ENCODE peak calls at places on chromosomes 7 and 10, in six cellular contexts. Q, V, I, Z, R and F are unnamed samples.

GRCh38 chr7:112995091-112995824 is 91.4 kb downstream of the GPR85 start:
- DNase-seq in Z (no peak), Q (no peak), I (no peak), V (no peak), R (no peak), F (no peak)

GRCh38 chr7:4603843-4604231 is 78.3 kb upstream of the FOXK1 start:
- DNase-seq in R (no peak), Q (no peak), V (no peak), Z (no peak), I (no peak), F (no peak)

GRCh38 chr10:15795000-15795792 is 65.1 kb downstream of the MINDY3 start:
- DNase-seq in R (no peak), Z (no peak), I (no peak), Q (no peak), V (no peak), F (no peak)

GRCh38 chr10:45197816-45198595 is 117.4 kb downstream of the OR13A1 start:
- DNase-seq in Q (no peak), Z (no peak), I (no peak), R (no peak), V (no peak), F (no peak)

GRCh38 chr7:106868364-106868763 is 3.3 kb downstream of the PIK3CG start:
- DNase-seq in I (no peak), Z (no peak), Q (no peak), V (no peak), R (no peak), F (no peak)

GRCh38 chr10:132929953-132930640 is 12.3 kb downstream of the CFAP46 start:
- DNase-seq in R (no peak), I (no peak), V (no peak), Q (no peak), Z (no peak), F (no peak)

GRCh38 chr7:40715053-40715430 is 580.2 kb downstream of the SUGCT start:
- DNase-seq in Q (no peak), Z (no peak), R (no peak), V (no peak), I (no peak), F (no peak)

GRCh38 chr10:17431871-17432311 is 22.5 kb downstream of the ST8SIA6 start:
- DNase-seq in I (no peak), R (no peak), Z (no peak), Q (no peak), V (no peak), F (no peak)

GRCh38 chr10:122664501-122664900 is 35.1 kb downstream of the C10orf120 start:
- DNase-seq in V (no peak), Q (no peak), R (peak; percentile 71), Z (no peak), I (no peak), F (no peak)

GRCh38 chr10:24848169-24848688 is 104.2 kb downstream of the PRTFDC1 start:
- DNase-seq in I (no peak), V (no peak), Z (no peak), R (no peak), Q (no peak), F (no peak)

GRCh38 chr7:93117852-93118530 is at the start of gene SAMD9:
- DNase-seq in V (peak; percentile 51), Z (peak; percentile 72), R (no peak), I (peak; percentile 71), Q (peak; percentile 42), F (peak; percentile 63)

GRCh38 chr7:41245916-41246315 is 457.0 kb downstream of the INHBA start:
- DNase-seq in Z (no peak), R (no peak), Q (no peak), I (no peak), V (no peak), F (no peak)

GRCh38 chr7:77415822-77416620 is at the start of gene GSAP:
- DNase-seq in R (peak; percentile 80), V (peak; percentile 83), Q (no peak), I (peak; percentile 78), Z (peak; percentile 83), F (peak; percentile 81)

GRCh38 chr7:122546496-122546895 is 152.4 kb downstream of the RNF133 start:
- DNase-seq in Z (no peak), I (peak; percentile 60), Q (no peak), V (no peak), R (no peak), F (no peak)

GRCh38 chr10:92490387-92490786 is 83.5 kb downstream of the IDE start:
- DNase-seq in I (no peak), R (no peak), Z (no peak), V (no peak), Q (no peak), F (no peak)

GRCh38 chr10:71265618-71266146 is 53.3 kb downstream of the UNC5B start:
- DNase-seq in R (no peak), I (no peak), Z (no peak), V (no peak), Q (no peak), F (no peak)

GRCh38 chr10:71263376-71263775 is 51.0 kb downstream of the UNC5B start:
- DNase-seq in I (no peak), V (no peak), R (no peak), Q (no peak), Z (no peak), F (no peak)

GRCh38 chr10:71265201-71265575 is 52.8 kb downstream of the UNC5B start:
- DNase-seq in Q (no peak), Z (no peak), V (no peak), I (no peak), R (no peak), F (no peak)

GRCh38 chr10:71262817-71263216 is 50.4 kb downstream of the UNC5B start:
- DNase-seq in I (no peak), V (no peak), Z (no peak), Q (no peak), R (no peak), F (peak; percentile 57)

DNA sequence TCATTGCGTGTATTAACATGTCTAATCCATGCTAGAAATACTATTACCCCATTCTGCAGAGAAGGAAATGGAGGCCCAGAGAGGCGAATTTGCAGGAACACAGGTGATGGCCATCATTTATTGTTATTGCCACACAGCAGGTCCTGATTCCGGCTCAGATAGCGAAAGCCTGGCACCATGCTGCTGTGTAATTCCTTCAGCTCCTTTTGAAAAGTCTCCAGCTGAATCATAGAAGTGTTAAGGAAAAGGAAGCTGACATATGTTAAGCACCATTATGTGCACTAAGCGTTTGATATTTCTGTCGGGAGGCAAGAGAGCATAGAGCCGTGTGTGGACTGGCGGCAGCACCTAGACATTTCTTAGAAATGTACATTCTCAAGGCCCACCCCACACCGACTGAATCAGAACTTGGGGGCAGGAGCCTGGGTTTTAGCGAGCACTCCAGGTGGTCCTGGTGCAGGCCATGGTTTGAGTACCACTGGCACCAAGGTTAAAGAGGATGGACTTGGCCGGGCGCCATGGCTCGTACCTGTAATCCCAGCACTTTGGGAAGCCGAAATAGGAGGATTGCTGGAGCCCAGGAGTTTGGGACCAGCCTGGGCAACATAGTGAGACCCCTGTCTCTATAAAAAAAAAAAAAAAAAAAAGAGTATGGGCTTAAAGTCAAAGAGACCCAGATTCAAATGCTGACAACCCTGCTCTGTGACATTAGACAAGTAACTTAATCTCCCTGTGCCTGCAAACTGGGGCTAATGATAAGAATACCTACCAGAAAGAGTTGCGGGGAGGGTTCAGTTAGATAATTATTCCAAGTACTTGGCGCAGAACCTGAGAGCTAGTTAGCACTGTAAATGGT is 52.2 kb downstream of the UNC5B start:
- DNase-seq in Q (no peak), R (no peak), I (no peak), Z (no peak), V (no peak), F (no peak)
- TF ChIP-seq POLR2AphosphoS5 in Q (no peak), R (no peak), I (no peak), Z (no peak), V (no peak), F (no peak)

GRCh38 chr7:38476764-38477163 is 154.4 kb downstream of the AMPH start:
- DNase-seq in V (no peak), I (no peak), Z (no peak), Q (no peak), R (no peak), F (no peak)
- TF ChIP-seq EP300 in V (no peak), I (no peak), Z (no peak), Q (no peak), R (no peak), F (no peak)

GRCh38 chr7:131513245-131514061 is 43.0 kb downstream of the PODXL start:
- DNase-seq in Q (peak; percentile 76), Z (peak; percentile 92), I (peak; percentile 92), R (peak; percentile 93), V (peak; percentile 90), F (peak; percentile 85)
- TF ChIP-seq POLR2AphosphoS5 in Q (no peak), Z (no peak), I (peak; percentile 77), R (no peak), V (peak; percentile 26), F (no peak)

GRCh38 chr10:93495654-93496321 is 624 bp upstream of the CEP55 start:
- DNase-seq in R (no peak), V (no peak), I (no peak), Z (peak; percentile 29), Q (peak; percentile 4), F (peak; percentile 35)
- TF ChIP-seq EP300 in R (no peak), V (no peak), I (no peak), Z (no peak), Q (no peak), F (no peak)

DNA sequence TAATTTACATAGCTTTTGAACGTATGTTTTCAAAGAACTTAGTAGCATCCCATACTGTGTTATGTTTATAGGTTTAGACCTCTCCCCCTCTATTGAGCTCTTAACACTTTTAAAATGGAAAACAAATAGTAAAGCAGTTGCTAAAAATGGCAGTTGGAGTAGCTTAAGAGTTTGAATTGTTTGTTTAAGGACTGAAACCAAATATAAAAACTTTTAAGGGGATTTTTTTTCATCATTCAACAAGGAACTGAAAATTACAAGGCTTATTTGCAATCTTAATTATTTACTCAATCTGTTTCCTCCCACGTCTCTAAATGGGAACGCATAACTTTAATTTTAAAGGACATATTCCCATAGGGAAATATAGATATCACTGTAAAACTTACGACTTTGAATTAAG is 1.5 kb upstream of the SPAG6 start:
- DNase-seq in R (no peak), Q (no peak), V (no peak), Z (no peak), I (no peak), F (no peak)
- TF ChIP-seq POLR2AphosphoS5 in R (no peak), Q (no peak), V (no peak), Z (no peak), I (no peak), F (no peak)

GRCh38 chr10:69312537-69312936 is 34.2 kb downstream of the HK1 start:
- DNase-seq in I (no peak), R (no peak), Z (no peak), Q (no peak), V (no peak), F (no peak)

GRCh38 chr10:69307434-69307833 is 29.1 kb downstream of the HK1 start:
- DNase-seq in I (no peak), V (no peak), Q (no peak), R (no peak), Z (no peak), F (no peak)

GRCh38 chr10:69315100-69315542 is 36.8 kb downstream of the HK1 start:
- DNase-seq in Z (no peak), I (no peak), Q (peak; percentile 30), V (no peak), R (no peak), F (no peak)

GRCh38 chr10:69315610-69316312 is 37.5 kb downstream of the HK1 start:
- DNase-seq in V (no peak), R (no peak), Z (no peak), Q (no peak), I (no peak), F (no peak)

GRCh38 chr10:69311309-69311708 is 33.0 kb downstream of the HK1 start:
- DNase-seq in Z (no peak), V (no peak), I (no peak), R (no peak), Q (no peak), F (no peak)
- TF ChIP-seq EP300 in Z (no peak), V (no peak), I (no peak), R (no peak), Q (no peak), F (no peak)

GRCh38 chr7:115078386-115078785 is 156.5 kb downstream of the MDFIC start:
- DNase-seq in R (no peak), V (no peak), Q (no peak), Z (no peak), I (no peak), F (no peak)
- TF ChIP-seq POLR2AphosphoS5 in R (no peak), V (no peak), Q (no peak), Z (no peak), I (no peak), F (no peak)